ENCODE peak calls at places on chromosomes 5 and 9, in eight cellular contexts. G is uterus; P is activated CD4-positive, CD25-positive, alpha-beta regulatory T cell treated with anti-CD3 and anti-CD28 coated beads, Interleukin-2, amount 50 U/mL, for 16 hours; K is activated T-cell treated with anti-CD3 and anti-CD28 coated beads for 24 hours; N is endothelial cell; D is activated CD4-positive, alpha-beta T cell treated with anti-CD3 and anti-CD28 coated beads for 24 hours; F is mucosa of gallbladder; O is heart left ventricle. L is an unnamed sample.

GRCh38 chr5:179610109-179610902 is 13.2 kb downstream of the HNRNPH1 start:
- DNase-seq in G (no peak), P (no peak), K (no peak), N (no peak), D (no peak), F (no peak), O (no peak), L (no peak)

GRCh38 chr5:154972476-154973080 is 31.7 kb downstream of the MRPL22 start:
- DNase-seq in G (no peak), P (no peak), K (no peak), N (peak), D (no peak), F (peak), O (peak), L (no peak)

GRCh38 chr5:16995372-16995771 is 59.3 kb upstream of the MYO10 start:
- DNase-seq in G (no peak), P (no peak), K (no peak), N (no peak), D (no peak), F (no peak), O (no peak), L (no peak)

GRCh38 chr5:44774279-44774880 is 34.4 kb upstream of the MRPS30 start:
- DNase-seq in G (no peak), P (no peak), K (no peak), N (no peak), D (no peak), F (no peak), O (no peak), L (no peak)

GRCh38 chr5:144566747-144567415 is 396.2 kb downstream of the KCTD16 start:
- DNase-seq in G (no peak), P (no peak), K (no peak), N (no peak), D (no peak), F (no peak), O (no peak), L (no peak)

GRCh38 chr9:12604154-12604825 is 88.9 kb upstream of the TYRP1 start:
- DNase-seq in G (no peak), P (no peak), K (no peak), N (no peak), D (no peak), F (no peak), O (peak), L (no peak)

GRCh38 chr5:80668016-80668969 is 13.5 kb upstream of the DHFR start:
- DNase-seq in G (no peak), P (no peak), K (no peak), N (no peak), D (no peak), F (peak), O (no peak), L (peak)

GRCh38 chr9:124660341-124660801 is 110.7 kb downstream of the NR6A1 start:
- DNase-seq in G (no peak), P (no peak), K (no peak), N (peak), D (no peak), F (no peak), O (peak), L (no peak)

GRCh38 chr9:127555830-127556820 is 56.0 kb upstream of the STXBP1 start:
- DNase-seq in G (peak), P (no peak), K (peak), N (no peak), D (peak), F (peak), O (peak), L (peak)

GRCh38 chr5:62395210-62395950 is 8.3 kb downstream of the DIMT1 start:
- DNase-seq in G (no peak), P (no peak), K (no peak), N (no peak), D (no peak), F (no peak), O (no peak), L (no peak)

GRCh38 chr5:1765141-1765879 is 34.3 kb downstream of the MRPL36 start:
- DNase-seq in G (no peak), P (no peak), K (no peak), N (no peak), D (no peak), F (no peak), O (no peak), L (no peak)

GRCh38 chr5:86983208-86983607 is 284.5 kb upstream of the RASA1 start:
- DNase-seq in G (no peak), P (no peak), K (no peak), N (no peak), D (no peak), F (no peak), O (no peak), L (no peak)

GRCh38 chr5:29307498-29307897 is 1886.0 kb upstream of the CDH6 start:
- DNase-seq in G (no peak), P (no peak), K (no peak), N (no peak), D (no peak), F (no peak), O (no peak), L (no peak)

GRCh38 chr9:79917417-79917816 is 345.7 kb downstream of the TLE4 start:
- DNase-seq in G (no peak), P (no peak), K (no peak), N (no peak), D (no peak), F (no peak), O (no peak), L (no peak)

GRCh38 chr9:109889456-109889855 is 109.5 kb downstream of the PALM2AKAP2 start:
- DNase-seq in G (no peak), P (no peak), K (no peak), N (no peak), D (no peak), F (no peak), O (no peak), L (no peak)

GRCh38 chr9:100322954-100323536 is 29.7 kb downstream of the TEX10 start:
- DNase-seq in G (peak), P (peak), K (no peak), N (peak), D (no peak), F (peak), O (no peak), L (no peak)

GRCh38 chr5:15693933-15694332 is 194.0 kb downstream of the FBXL7 start:
- DNase-seq in G (no peak), P (no peak), K (no peak), N (no peak), D (no peak), F (no peak), O (no peak), L (no peak)

GRCh38 chr5:16588434-16589214 is 28.2 kb downstream of the RETREG1 start:
- DNase-seq in G (no peak), P (no peak), K (no peak), N (no peak), D (no peak), F (no peak), O (no peak), L (no peak)

GRCh38 chr5:132055808-132056609 is 4.4 kb upstream of the IL3 start:
- DNase-seq in G (peak), P (no peak), K (no peak), N (peak), D (no peak), F (peak), O (no peak), L (peak)

GRCh38 chr5:149779071-149779470 is 49.0 kb downstream of the PPARGC1B start:
- DNase-seq in G (no peak), P (no peak), K (no peak), N (no peak), D (no peak), F (no peak), O (no peak), L (no peak)

GRCh38 chr9:18421391-18421790 is 52.6 kb upstream of the ADAMTSL1 start:
- DNase-seq in G (no peak), P (no peak), K (no peak), N (no peak), D (no peak), F (no peak), O (no peak), L (no peak)

GRCh38 chr5:126002222-126002897 is 420.8 kb upstream of the GRAMD2B start:
- DNase-seq in G (peak), P (no peak), K (no peak), N (no peak), D (no peak), F (peak), O (peak), L (peak)

GRCh38 chr5:168270446-168270845 is 21.0 kb upstream of the WWC1 start:
- DNase-seq in G (no peak), P (no peak), K (no peak), N (no peak), D (no peak), F (peak), O (no peak), L (no peak)

L was measured in lung.